ENCODE peak calls at places on chromosomes 13 and 19, in four cellular contexts. One of them, this sample, is unnamed.
A peak's percentile ranks its signal among the peaks of the same experiment; 100 is the strongest.

GRCh38 chr13:111489301-111489700 is 168.9 kb downstream of the TEX29 start:
- DNase-seq in glutamatergic neuron: no peak
- DNase-seq in pancreas: no peak
- DNase-seq in Calu3: no peak
- DNase-seq in this sample: peak; percentile 18

GRCh38 chr19:48967346-48968178 is 2.5 kb downstream of the FTL start:
- DNase-seq in glutamatergic neuron: no peak
- DNase-seq in Calu3: no peak
- DNase-seq in pancreas: no peak
- DNase-seq in this sample: no peak

GRCh38 chr19:15971217-15971616 is 22.4 kb downstream of the OR10H4 start:
- DNase-seq in Calu3: no peak
- DNase-seq in pancreas: no peak
- DNase-seq in glutamatergic neuron: no peak
- DNase-seq in this sample: no peak

GRCh38 chr13:94968757-94969086 is 256.4 kb upstream of the SOX21 start:
- DNase-seq in glutamatergic neuron: no peak
- DNase-seq in pancreas: no peak
- DNase-seq in Calu3: no peak
- DNase-seq in this sample: no peak

GRCh38 chr19:16566161-16566560 is 6.1 kb downstream of the SLC35E1 start:
- DNase-seq in Calu3: no peak
- DNase-seq in glutamatergic neuron: no peak
- DNase-seq in pancreas: no peak
- DNase-seq in this sample: peak; percentile 72

GRCh38 chr13:28318418-28318995 is 176.4 kb downstream of the FLT1 start:
- DNase-seq in Calu3: no peak
- DNase-seq in glutamatergic neuron: no peak
- DNase-seq in pancreas: no peak
- DNase-seq in this sample: no peak

GRCh38 chr19:44677019-44677809 is 5.9 kb downstream of the CEACAM19 start:
- DNase-seq in glutamatergic neuron: no peak
- DNase-seq in pancreas: no peak
- DNase-seq in Calu3: no peak
- DNase-seq in this sample: no peak

GRCh38 chr13:23996456-23996855 is 99.2 kb upstream of the C1QTNF9B start:
- DNase-seq in glutamatergic neuron: no peak
- DNase-seq in Calu3: no peak
- DNase-seq in pancreas: no peak
- DNase-seq in this sample: no peak

GRCh38 chr13:110182461-110182860 is 124.5 kb downstream of the COL4A1 start:
- DNase-seq in Calu3: no peak
- DNase-seq in pancreas: no peak
- DNase-seq in glutamatergic neuron: no peak
- DNase-seq in this sample: no peak

GRCh38 chr19:35344511-35345031 is 3.1 kb upstream of the FFAR1 start:
- DNase-seq in glutamatergic neuron: no peak
- DNase-seq in pancreas: no peak
- DNase-seq in Calu3: no peak
- DNase-seq in this sample: no peak

GRCh38 chr19:49840321-49840720 is 10.6 kb upstream of the PTOV1 start:
- DNase-seq in glutamatergic neuron: no peak
- DNase-seq in Calu3: no peak
- DNase-seq in pancreas: no peak
- DNase-seq in this sample: no peak

GRCh38 chr19:48492925-48493717 is 18.5 kb downstream of the LMTK3 start:
- DNase-seq in glutamatergic neuron: peak; percentile 91
- DNase-seq in pancreas: peak; percentile 96
- DNase-seq in Calu3: peak; percentile 96
- DNase-seq in this sample: peak; percentile 98

GRCh38 chr19:58395979-58396627 is 647 bp downstream of the RNF225 start:
- DNase-seq in glutamatergic neuron: no peak
- DNase-seq in pancreas: no peak
- DNase-seq in Calu3: no peak
- DNase-seq in this sample: no peak

GRCh38 chr13:33274264-33274663 is 11.3 kb downstream of the STARD13 start:
- DNase-seq in pancreas: no peak
- DNase-seq in Calu3: no peak
- DNase-seq in glutamatergic neuron: no peak
- DNase-seq in this sample: no peak

GRCh38 chr13:114266241-114266640 is 15.2 kb upstream of the UPF3A start:
- DNase-seq in Calu3: no peak
- DNase-seq in pancreas: no peak
- DNase-seq in glutamatergic neuron: no peak
- DNase-seq in this sample: no peak

GRCh38 chr19:53908933-53909415 is at the start of gene CACNG7:
- DNase-seq in pancreas: no peak
- DNase-seq in glutamatergic neuron: peak; percentile 70
- DNase-seq in Calu3: no peak
- DNase-seq in this sample: no peak

GRCh38 chr13:28117689-28118377 is 17.5 kb upstream of the FLT3 start:
- DNase-seq in glutamatergic neuron: no peak
- DNase-seq in Calu3: no peak
- DNase-seq in pancreas: no peak
- DNase-seq in this sample: peak; percentile 46

GRCh38 chr19:4233282-4233853 is 4.0 kb downstream of the EBI3 start:
- DNase-seq in glutamatergic neuron: peak; percentile 83
- DNase-seq in Calu3: peak; percentile 69
- DNase-seq in pancreas: no peak
- DNase-seq in this sample: peak; percentile 54

GRCh38 chr19:56110515-56111448 is 10.3 kb downstream of the ZNF787 start:
- DNase-seq in Calu3: peak; percentile 68
- DNase-seq in glutamatergic neuron: no peak
- DNase-seq in pancreas: peak; percentile 77
- DNase-seq in this sample: peak; percentile 73

GRCh38 chr19:38736036-38736412 is 8.2 kb downstream of the CAPN12 start:
- DNase-seq in Calu3: peak; percentile 72
- DNase-seq in glutamatergic neuron: peak; percentile 52
- DNase-seq in pancreas: peak; percentile 71
- DNase-seq in this sample: peak; percentile 64

GRCh38 chr19:28319918-28320317 is 893.0 kb downstream of the UQCRFS1 start:
- DNase-seq in glutamatergic neuron: no peak
- DNase-seq in Calu3: no peak
- DNase-seq in pancreas: no peak
- DNase-seq in this sample: no peak

GRCh38 chr13:76009491-76009890 is 373.4 kb downstream of the LMO7 start:
- DNase-seq in glutamatergic neuron: no peak
- DNase-seq in pancreas: no peak
- DNase-seq in Calu3: peak; percentile 5
- DNase-seq in this sample: no peak

GRCh38 chr13:45297456-45298205 is 43.4 kb downstream of the TPT1 start:
- DNase-seq in Calu3: no peak
- DNase-seq in glutamatergic neuron: no peak
- DNase-seq in pancreas: no peak
- DNase-seq in this sample: no peak